ENCODE peak calls at places on chromosomes 2 and 18, in ten cellular contexts. R, I, H, F, B, X, T, V, J and Z are unnamed samples.
A peak's percentile ranks its signal among the peaks of the same experiment; 100 is the strongest.

GRCh38 chr2:86307431-86307830 is 30.0 kb downstream of the REEP1 start:
- DNase-seq in V (no peak), F (no peak), J (no peak), R (no peak), X (no peak), B (no peak), H (no peak), T (no peak), I (no peak), Z (no peak)

GRCh38 chr2:119517433-119517832 is 6.8 kb downstream of the SCTR start:
- DNase-seq in F (peak; percentile 77), I (peak; percentile 54), T (no peak), B (peak; percentile 64), R (peak; percentile 83), J (no peak), H (peak; percentile 91), X (peak; percentile 67), V (peak; percentile 29), Z (peak; percentile 11)

GRCh38 chr18:415627-416612 is 84.6 kb downstream of the COLEC12 start:
- DNase-seq in V (peak; percentile 29), I (peak; percentile 44), T (no peak), H (no peak), F (no peak), J (no peak), R (no peak), B (no peak), X (no peak), Z (no peak)

GRCh38 chr2:1993711-1994682 is 249.7 kb upstream of the PXDN start:
- DNase-seq in R (no peak), T (no peak), J (no peak), B (no peak), I (peak; percentile 80), V (no peak), F (no peak), H (peak; percentile 22), X (no peak), Z (no peak)

GRCh38 chr2:146918280-146918679 is 926.5 kb upstream of the ACVR2A start:
- DNase-seq in T (no peak), B (no peak), R (no peak), H (no peak), V (no peak), J (no peak), I (no peak), F (no peak), X (no peak), Z (no peak)

GRCh38 chr18:10122116-10122515 is 208.3 kb downstream of the VAPA start:
- DNase-seq in T (peak; percentile 96), F (no peak), H (no peak), R (no peak), I (peak; percentile 52), B (no peak), V (peak; percentile 81), X (no peak), J (no peak), Z (no peak)

GRCh38 chr18:10895976-10896375 is 253.4 kb downstream of the PIEZO2 start:
- DNase-seq in H (no peak), I (no peak), B (no peak), V (no peak), R (no peak), X (no peak), J (no peak), F (no peak), T (no peak), Z (no peak)

GRCh38 chr18:4750392-4751346 is 295.6 kb upstream of the DLGAP1 start:
- DNase-seq in T (no peak), R (no peak), X (peak; percentile 19), I (no peak), F (no peak), V (no peak), H (no peak), B (no peak), J (no peak), Z (no peak)

GRCh38 chr18:45687617-45688016 is 36.4 kb upstream of the SLC14A1 start:
- DNase-seq in R (no peak), B (no peak), T (no peak), J (no peak), X (peak; percentile 54), I (no peak), F (no peak), H (no peak), V (no peak), Z (no peak)

GRCh38 chr2:15154289-15154688 is 406.8 kb downstream of the NBAS start:
- DNase-seq in B (no peak), F (no peak), J (no peak), H (no peak), R (no peak), X (no peak), V (no peak), T (no peak), I (no peak), Z (no peak)

GRCh38 chr2:125169764-125170146 is 1144.7 kb downstream of the CNTNAP5 start:
- DNase-seq in V (no peak), T (no peak), I (no peak), F (no peak), J (no peak), X (no peak), H (no peak), R (no peak), B (no peak), Z (no peak)

GRCh38 chr2:13681936-13682335 is 950.6 kb upstream of the LRATD1 start:
- DNase-seq in V (peak; percentile 87), I (no peak), F (no peak), J (no peak), T (no peak), X (no peak), B (no peak), H (no peak), R (no peak), Z (no peak)

DNA sequence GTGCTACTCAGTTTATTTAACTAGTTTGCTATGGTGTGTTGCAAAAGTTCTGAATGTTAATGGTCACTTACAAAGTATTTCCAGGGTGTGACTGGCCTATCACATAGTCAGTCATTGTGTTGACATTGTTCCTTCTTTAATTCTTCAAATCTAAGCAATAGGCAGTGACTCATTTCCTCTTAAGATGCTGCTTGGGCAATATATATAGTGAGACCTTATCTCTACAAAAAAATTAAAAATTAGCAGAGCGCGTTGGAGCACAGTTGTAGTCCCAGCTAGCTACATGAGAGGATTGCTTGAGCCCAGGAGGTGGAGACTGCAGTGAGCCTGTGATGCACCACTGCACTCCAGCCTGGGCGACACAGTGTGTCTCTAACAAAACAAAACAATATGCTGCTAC is 5.8 kb upstream of the CCDC88A start:
- DNase-seq in B (no peak), V (peak; percentile 99), F (no peak), H (no peak), T (no peak), J (no peak), I (peak; percentile 91), R (no peak), X (no peak), Z (no peak)
- H3K4me3 ChIP-seq in B (no peak overlapping the region), V (no peak overlapping the region), F (no peak overlapping the region), H (no peak overlapping the region), T (no peak overlapping the region), J (no peak overlapping the region), I (no peak overlapping the region), R (no peak overlapping the region), X (no peak overlapping the region), Z (no peak overlapping the region)

GRCh38 chr2:142509401-142509800 is 368.1 kb upstream of the KYNU start:
- DNase-seq in T (no peak), H (no peak), R (no peak), V (no peak), I (no peak), B (no peak), F (no peak), X (no peak), J (no peak), Z (no peak)

GRCh38 chr2:142502402-142502801 is 371.6 kb upstream of the LRP1B start:
- DNase-seq in H (no peak), R (no peak), I (no peak), T (no peak), J (no peak), B (no peak), F (no peak), V (no peak), X (no peak), Z (no peak)

DNA sequence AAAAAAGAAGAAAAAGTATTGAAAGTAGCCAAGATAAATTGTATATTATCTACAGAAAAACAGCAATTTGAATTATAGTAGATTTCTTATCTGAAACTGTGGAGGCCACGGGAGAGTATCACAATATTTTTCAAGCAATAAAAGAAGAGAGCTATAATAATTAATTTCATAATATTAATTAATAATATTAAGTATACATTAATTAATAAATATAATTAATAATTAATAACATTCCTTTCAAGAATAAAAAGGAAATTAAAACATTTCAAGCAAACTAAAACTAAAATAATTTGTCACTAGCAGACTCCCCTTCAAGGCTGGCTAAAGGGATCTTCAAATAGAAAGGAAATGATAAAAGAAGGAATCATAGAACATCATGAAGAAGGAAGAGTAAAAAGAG is 372.7 kb upstream of the KYNU start:
- DNase-seq in X (no peak), I (no peak), H (no peak), B (no peak), F (no peak), V (no peak), T (no peak), R (no peak), J (no peak), Z (no peak)
- TF ChIP-seq CTCF in X (no peak), I (no peak), H (no peak), B (no peak), F (no peak), V (no peak), T (no peak), R (no peak), J (no peak), Z (no peak)

GRCh38 chr2:233075141-233075965 is 15.2 kb downstream of the INPP5D start:
- DNase-seq in B (no peak), R (no peak), V (no peak), H (peak; percentile 62), J (no peak), T (no peak), X (no peak), F (no peak), I (no peak), Z (no peak)
- H3K4me3 ChIP-seq in B (no peak overlapping the region), R (no peak overlapping the region), V (no peak overlapping the region), H (no peak overlapping the region), J (no peak overlapping the region), T (no peak overlapping the region), X (peak overlapping the region; percentile 26), F (no peak overlapping the region), I (no peak overlapping the region), Z (no peak overlapping the region)

GRCh38 chr2:188529710-188530109 is 238.0 kb downstream of the GULP1 start:
- DNase-seq in V (no peak), B (peak; percentile 22), H (no peak), J (no peak), T (peak; percentile 14), I (no peak), R (no peak), F (no peak), X (no peak), Z (no peak)

GRCh38 chr2:188523901-188524300 is 232.2 kb downstream of the GULP1 start:
- DNase-seq in F (no peak), X (no peak), R (no peak), B (no peak), V (no peak), T (no peak), H (no peak), J (no peak), I (peak; percentile 55), Z (peak; percentile 96)

GRCh38 chr2:188524519-188525113 is 232.9 kb downstream of the GULP1 start:
- DNase-seq in V (peak; percentile 38), J (no peak), F (peak; percentile 56), H (no peak), X (peak; percentile 43), B (peak; percentile 28), R (peak; percentile 11), T (peak; percentile 29), I (peak; percentile 81), Z (no peak)

GRCh38 chr2:188527701-188528100 is 236.0 kb downstream of the GULP1 start:
- DNase-seq in T (peak; percentile 6), X (no peak), F (no peak), J (no peak), B (no peak), H (no peak), R (no peak), I (no peak), V (no peak), Z (no peak)

GRCh38 chr2:188527110-188527509 is 235.4 kb downstream of the GULP1 start:
- DNase-seq in T (peak; percentile 11), B (no peak), V (no peak), F (no peak), H (no peak), J (no peak), X (no peak), I (peak; percentile 83), R (no peak), Z (no peak)
- TF ChIP-seq CTCF in T (no peak), B (no peak), V (no peak), F (no peak), H (no peak), J (no peak), X (no peak), I (no peak), R (no peak), Z (no peak)